ENCODE peak calls at places on chromosomes 11 and 22, in six cellular contexts. G is esophagus squamous epithelium, D is HEK293T, Y is mesenteric fat pad, H is lower lobe of right lung, I is T-helper 1 cell. N is an unnamed sample.

GRCh38 chr22:30324008-30324730 is 2.6 kb downstream of the TBC1D10A start:
- DNase-seq in G (no peak), I (no peak), Y (no peak), D (no peak), H (no peak), N (no peak)

GRCh38 chr22:31879585-31879984 is 64.8 kb upstream of the YWHAH start:
- DNase-seq in Y (no peak), I (no peak), H (no peak), D (no peak), G (no peak), N (no peak)

GRCh38 chr11:59849129-59849528 is 3.8 kb upstream of the CBLIF start:
- DNase-seq in H (no peak), D (no peak), I (no peak), G (no peak), Y (no peak), N (no peak)

GRCh38 chr22:35835267-35835997 is 117.8 kb downstream of the APOL5 start:
- DNase-seq in G (no peak), Y (no peak), D (no peak), H (no peak), I (no peak), N (no peak)

GRCh38 chr11:16909375-16910035 is 104.7 kb downstream of the PLEKHA7 start:
- DNase-seq in H (no peak), D (no peak), Y (no peak), G (no peak), I (no peak), N (no peak)

GRCh38 chr11:115242982-115243381 is 261.2 kb downstream of the CADM1 start:
- DNase-seq in Y (no peak), H (no peak), D (no peak), G (no peak), I (no peak), N (no peak)

GRCh38 chr11:37449146-37449545 is 851.1 kb upstream of the RAG2 start:
- DNase-seq in Y (no peak), I (no peak), D (no peak), H (no peak), G (no peak), N (no peak)

GRCh38 chr22:32661296-32661695 is 140.2 kb upstream of the TIMP3 start:
- DNase-seq in D (no peak), I (no peak), Y (no peak), H (no peak), G (no peak), N (no peak)

GRCh38 chr11:47499160-47499559 is 50.2 kb upstream of the RAPSN start:
- DNase-seq in D (no peak), I (no peak), H (no peak), G (no peak), Y (no peak), N (no peak)

GRCh38 chr11:128594246-128594645 is 6.9 kb upstream of the ETS1 start:
- DNase-seq in H (no peak), G (no peak), Y (no peak), I (no peak), D (no peak), N (no peak)

GRCh38 chr11:34626393-34626792 is 5.5 kb downstream of the EHF start:
- DNase-seq in D (no peak), H (no peak), G (no peak), Y (no peak), I (no peak), N (no peak)

GRCh38 chr22:23237841-23238240 is 57.5 kb downstream of the BCR start:
- DNase-seq in I (no peak), G (no peak), D (no peak), H (no peak), Y (no peak), N (no peak)

GRCh38 chr11:125085301-125086081 is 22.4 kb downstream of the SLC37A2 start:
- DNase-seq in Y (no peak), D (no peak), G (no peak), H (peak; percentile 44), I (no peak), N (no peak)

GRCh38 chr22:16601437-16602223 is 9.0 kb upstream of the CCT8L2 start:
- DNase-seq in I (no peak), D (no peak), G (no peak), H (peak; percentile 53), Y (no peak), N (no peak)

GRCh38 chr11:69449320-69450063 is 32.0 kb upstream of the LINC01488 start:
- DNase-seq in D (no peak), G (no peak), H (peak; percentile 78), Y (no peak), I (no peak), N (no peak)

GRCh38 chr22:46977656-46978343 is 215.3 kb downstream of the TBC1D22A start:
- DNase-seq in H (no peak), D (no peak), I (no peak), G (no peak), Y (peak; percentile 82), N (no peak)

GRCh38 chr22:30829901-30830550 is 135.4 kb downstream of the OSBP2 start:
- DNase-seq in I (no peak), Y (peak; percentile 78), G (no peak), H (no peak), D (no peak), N (no peak)

GRCh38 chr11:106091480-106092123 is 14.1 kb downstream of the AASDHPPT start:
- DNase-seq in G (no peak), H (no peak), I (no peak), D (no peak), Y (no peak), N (no peak)

GRCh38 chr11:18705651-18706281 is 7.2 kb downstream of the TMEM86A start:
- DNase-seq in I (no peak), Y (no peak), H (peak; percentile 73), G (no peak), D (no peak), N (no peak)

GRCh38 chr11:68948496-68948895 is 32.3 kb downstream of the MRGPRD start:
- DNase-seq in I (no peak), D (no peak), G (no peak), Y (no peak), H (no peak), N (no peak)

GRCh38 chr22:28955817-28956216 is 72.4 kb downstream of the ZNRF3 start:
- DNase-seq in G (no peak), I (peak; percentile 11), Y (no peak), D (no peak), H (no peak), N (peak; percentile 33)

GRCh38 chr11:134823970-134824369 is 411.9 kb upstream of the B3GAT1 start:
- DNase-seq in H (no peak), D (no peak), G (no peak), Y (no peak), I (no peak), N (no peak)

GRCh38 chr11:16979708-16980622 is 34.2 kb downstream of the PLEKHA7 start:
- DNase-seq in H (no peak), G (no peak), I (no peak), Y (no peak), D (no peak), N (no peak)

GRCh38 chr11:78313181-78313788 is 104.3 kb downstream of the GAB2 start:
- DNase-seq in D (no peak), I (no peak), Y (no peak), H (no peak), G (no peak), N (no peak)

GRCh38 chr11:28153586-28153985 is 45.4 kb downstream of the METTL15 start:
- DNase-seq in Y (no peak), G (no peak), H (no peak), I (no peak), D (no peak), N (no peak)

GRCh38 chr22:22060200-22061084 is 77.9 kb upstream of the TOP3B start:
- DNase-seq in G (no peak), Y (no peak), D (peak; percentile 88), H (peak; percentile 79), I (no peak), N (peak; percentile 20)